ENCODE peak calls at places on chromosomes 2 and 18, in ten cellular contexts. O is retinal pigment epithelial cell; U is HCT116; I is GM23248; A is tibial nerve; C is AG09309; F is pancreas; L is heart left ventricle; D is Peyer's patch; Q is naive thymus-derived CD4-positive, alpha-beta T cell. J is an unnamed sample.

GRCh38 chr2:175892046-175892445 is 110.0 kb downstream of the LNPK start:
- DNase-seq in O (no peak), U (no peak), I (peak; percentile 71), A (no peak), C (no peak), F (no peak), L (no peak), D (no peak), Q (no peak), J (no peak)

GRCh38 chr18:62616331-62616805 is 93.5 kb downstream of the ZCCHC2 start:
- DNase-seq in O (no peak), U (no peak), I (peak; percentile 95), A (no peak), C (peak; percentile 49), F (no peak), L (peak; percentile 54), D (no peak), Q (no peak), J (peak; percentile 76)

GRCh38 chr2:189579585-189579984 is 1.0 kb downstream of the SLC40A1 start:
- DNase-seq in O (no peak), U (no peak), I (peak; percentile 26), A (no peak), C (no peak), F (peak; percentile 18), L (no peak), D (no peak), Q (no peak), J (peak; percentile 30)

GRCh38 chr2:196040218-196040617 is 28.4 kb downstream of the DNAH7 start:
- DNase-seq in O (no peak), U (no peak), I (peak; percentile 12), A (no peak), C (no peak), F (no peak), L (no peak), D (no peak), Q (no peak), J (no peak)

GRCh38 chr18:47191956-47192355 is 15.8 kb upstream of the IER3IP1 start:
- DNase-seq in O (no peak), U (no peak), I (peak; percentile 62), A (no peak), C (no peak), F (no peak), L (no peak), D (no peak), Q (no peak), J (peak; percentile 15)

GRCh38 chr2:237935740-237936452 is 30.9 kb upstream of the UBE2F start:
- DNase-seq in O (no peak), U (peak; percentile 26), I (peak; percentile 35), A (no peak), C (no peak), F (no peak), L (no peak), D (no peak), Q (no peak), J (no peak)

GRCh38 chr18:68467966-68468365 is 246.9 kb downstream of the TMX3 start:
- DNase-seq in O (no peak), U (no peak), I (no peak), A (no peak), C (no peak), F (no peak), L (no peak), D (no peak), Q (no peak), J (no peak)

GRCh38 chr2:169365093-169365483 is 2.8 kb upstream of the LRP2 start:
- DNase-seq in O (no peak), U (no peak), I (no peak), A (no peak), C (no peak), F (no peak), L (no peak), D (no peak), Q (no peak), J (no peak)

GRCh38 chr2:196367633-196368032 is 196.3 kb upstream of the STK17B start:
- DNase-seq in O (no peak), U (no peak), I (no peak), A (no peak), C (no peak), F (no peak), L (no peak), D (no peak), Q (no peak), J (no peak)

GRCh38 chr18:27404855-27405254 is 219.7 kb upstream of the CHST9 start:
- DNase-seq in O (no peak), U (no peak), I (no peak), A (no peak), C (no peak), F (no peak), L (no peak), D (no peak), Q (no peak), J (no peak)

GRCh38 chr2:108565778-108566375 is 31.6 kb downstream of the LIMS1 start:
- DNase-seq in O (no peak), U (no peak), I (no peak), A (no peak), C (no peak), F (no peak), L (no peak), D (no peak), Q (no peak), J (peak; percentile 55)

GRCh38 chr2:108574332-108574731 is 40.1 kb downstream of the LIMS1 start:
- DNase-seq in O (no peak), U (no peak), I (no peak), A (no peak), C (no peak), F (no peak), L (no peak), D (no peak), Q (no peak), J (no peak)

GRCh38 chr2:108571262-108571661 is 37.0 kb downstream of the LIMS1 start:
- DNase-seq in O (no peak), U (no peak), I (no peak), A (no peak), C (no peak), F (no peak), L (no peak), D (no peak), Q (no peak), J (no peak)

GRCh38 chr2:108573070-108573469 is 38.8 kb downstream of the LIMS1 start:
- DNase-seq in O (no peak), U (no peak), I (peak; percentile 84), A (no peak), C (peak; percentile 80), F (no peak), L (no peak), D (no peak), Q (no peak), J (peak; percentile 91)

GRCh38 chr2:108570416-108570815 is 36.1 kb downstream of the LIMS1 start:
- DNase-seq in O (no peak), U (no peak), I (peak; percentile 57), A (no peak), C (no peak), F (no peak), L (no peak), D (no peak), Q (no peak), J (peak; percentile 55)
- H3K4me3 ChIP-seq in O (no peak overlapping the region), U (no peak overlapping the region), I (no peak overlapping the region), A (no peak overlapping the region), C (no peak overlapping the region), F (no peak overlapping the region), L (no peak overlapping the region), D (no peak overlapping the region), Q (no peak overlapping the region), J (no peak overlapping the region)

DNA sequence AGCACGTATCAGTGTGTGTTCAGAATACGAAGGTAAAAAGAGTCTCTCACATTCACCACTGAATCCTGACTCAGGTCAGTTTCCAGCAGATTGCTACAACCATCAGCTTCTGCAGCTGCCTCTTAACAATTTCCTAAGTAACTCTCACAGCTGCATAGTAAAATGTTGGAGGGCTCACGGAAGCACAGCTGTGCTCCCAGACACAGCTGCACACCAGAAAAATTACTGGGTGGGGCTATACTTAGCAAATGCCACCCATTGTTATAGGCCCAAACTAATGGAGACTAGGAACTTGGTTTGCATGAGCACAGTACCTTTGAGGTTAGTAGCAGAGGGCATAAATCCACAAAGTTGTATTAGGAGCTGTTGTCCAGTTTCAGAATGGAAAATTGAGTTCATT is 153.9 kb upstream of the ERBB4 start:
- DNase-seq in O (no peak), U (no peak), I (no peak), A (no peak), C (no peak), F (no peak), L (no peak), D (no peak), Q (no peak), J (no peak)
- H3K4me3 ChIP-seq in O (no peak overlapping the region), U (no peak overlapping the region), I (no peak overlapping the region), A (no peak overlapping the region), C (no peak overlapping the region), F (no peak overlapping the region), L (no peak overlapping the region), D (no peak overlapping the region), Q (no peak overlapping the region), J (no peak overlapping the region)

GRCh38 chr2:114010001-114010400 is 120.1 kb downstream of the ACTR3 start:
- DNase-seq in O (no peak), U (no peak), I (peak; percentile 17), A (no peak), C (no peak), F (no peak), L (no peak), D (no peak), Q (no peak), J (no peak)

GRCh38 chr2:114011709-114012108 is 121.8 kb downstream of the ACTR3 start:
- DNase-seq in O (no peak), U (no peak), I (no peak), A (no peak), C (no peak), F (no peak), L (no peak), D (no peak), Q (no peak), J (no peak)

GRCh38 chr2:114006460-114006859 is 116.6 kb downstream of the ACTR3 start:
- DNase-seq in O (no peak), U (no peak), I (no peak), A (no peak), C (no peak), F (no peak), L (no peak), D (no peak), Q (no peak), J (no peak)

GRCh38 chr2:114009125-114009923 is 119.4 kb downstream of the ACTR3 start:
- DNase-seq in O (no peak), U (no peak), I (no peak), A (no peak), C (no peak), F (no peak), L (no peak), D (no peak), Q (no peak), J (no peak)

DNA sequence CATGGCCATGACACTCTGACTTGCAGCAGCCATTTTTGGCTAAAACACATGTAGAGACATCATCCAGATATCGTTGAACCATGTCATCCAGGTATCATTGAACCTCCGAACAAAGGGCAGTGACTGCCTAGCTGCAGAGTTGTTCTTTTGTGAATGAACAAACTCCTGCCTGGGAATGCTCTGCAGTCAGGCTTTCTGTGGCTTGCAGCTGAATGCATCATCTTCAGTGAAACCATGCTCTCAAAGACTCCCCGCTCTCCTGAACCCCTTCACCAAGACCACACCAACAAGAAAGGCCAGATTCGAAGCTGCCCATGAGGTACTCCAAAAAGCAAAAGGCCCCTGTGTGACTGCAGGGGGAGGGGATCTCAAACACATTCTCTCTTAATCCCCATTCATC is 118.8 kb downstream of the ACTR3 start:
- DNase-seq in O (no peak), U (no peak), I (no peak), A (no peak), C (no peak), F (no peak), L (no peak), D (no peak), Q (no peak), J (no peak)
- H3K4me3 ChIP-seq in O (no peak overlapping the region), U (no peak overlapping the region), I (no peak overlapping the region), A (no peak overlapping the region), C (no peak overlapping the region), F (no peak overlapping the region), L (no peak overlapping the region), D (no peak overlapping the region), Q (no peak overlapping the region), J (no peak overlapping the region)

GRCh38 chr2:25294573-25295462 is 46.9 kb downstream of the DNMT3A start:
- DNase-seq in O (no peak), U (peak; percentile 12), I (peak; percentile 51), A (peak; percentile 59), C (no peak), F (peak; percentile 55), L (peak; percentile 88), D (peak; percentile 94), Q (peak; percentile 66), J (peak; percentile 16)
- H3K4me3 ChIP-seq in O (no peak overlapping the region), U (peak overlapping the region; percentile 17), I (no peak overlapping the region), A (no peak overlapping the region), C (no peak overlapping the region), F (no peak overlapping the region), L (peak overlapping the region; percentile 34), D (peak overlapping the region; percentile 26), Q (peak overlapping the region; percentile 46), J (no peak overlapping the region)

J was measured in AG10803.